ENCODE peak calls at places on chromosomes 11 and 22, in eight cellular contexts. J is endothelial cell of umbilical vein, B is colonic mucosa, L is iPS DF 6.9, F is pancreas, O is OCI-LY7, I is astrocyte of the spinal cord, A is kidney epithelial cell. G is an unnamed sample.

GRCh38 chr11:62133328-62134065 is 9.7 kb downstream of the INCENP start:
- DNase-seq in J (no peak), B (no peak), L (no peak), F (no peak), O (no peak), I (no peak), A (no peak), G (no peak)

GRCh38 chr11:62593434-62594044 is 2.2 kb upstream of the TUT1 start:
- DNase-seq in J (peak; percentile 73), B (peak; percentile 88), L (no peak), F (peak; percentile 75), O (peak; percentile 73), I (peak; percentile 65), A (no peak), G (peak; percentile 70)

GRCh38 chr22:39674536-39674935 is 104.0 kb downstream of the CACNA1I start:
- DNase-seq in J (no peak), B (no peak), L (no peak), F (no peak), O (no peak), I (no peak), A (peak; percentile 14), G (peak; percentile 26)

GRCh38 chr11:19635332-19635731 is 77.3 kb upstream of the NAV2 start:
- DNase-seq in J (no peak), B (no peak), L (no peak), F (no peak), O (no peak), I (no peak), A (no peak), G (no peak)

GRCh38 chr22:21790359-21790758 is 54.8 kb upstream of the YPEL1 start:
- DNase-seq in J (no peak), B (no peak), L (no peak), F (no peak), O (no peak), I (no peak), A (no peak), G (no peak)

GRCh38 chr11:119121811-119122124 is 388 bp downstream of the HINFP start:
- DNase-seq in J (no peak), B (no peak), L (no peak), F (no peak), O (no peak), I (no peak), A (no peak), G (no peak)

GRCh38 chr11:102564110-102564509 is 33.6 kb upstream of the MMP7 start:
- DNase-seq in J (peak; percentile 59), B (no peak), L (no peak), F (no peak), O (no peak), I (peak; percentile 84), A (peak; percentile 89), G (peak; percentile 88)

GRCh38 chr11:72741429-72741833 is 10.8 kb downstream of the ARAP1 start:
- DNase-seq in J (no peak), B (no peak), L (no peak), F (peak; percentile 43), O (peak; percentile 37), I (no peak), A (no peak), G (no peak)

GRCh38 chr11:33128739-33129138 is 32.5 kb downstream of the CSTF3 start:
- DNase-seq in J (no peak), B (no peak), L (no peak), F (no peak), O (no peak), I (no peak), A (no peak), G (no peak)

GRCh38 chr11:44740967-44741366 is 14.2 kb downstream of the TSPAN18 start:
- DNase-seq in J (peak; percentile 23), B (no peak), L (no peak), F (no peak), O (no peak), I (no peak), A (no peak), G (no peak)

GRCh38 chr11:79241205-79241604 is 199.6 kb downstream of the TENM4 start:
- DNase-seq in J (no peak), B (no peak), L (no peak), F (no peak), O (no peak), I (no peak), A (no peak), G (no peak)

GRCh38 chr11:1351278-1351937 is 38.3 kb upstream of the BRSK2 start:
- DNase-seq in J (no peak), B (no peak), L (no peak), F (no peak), O (no peak), I (no peak), A (no peak), G (no peak)

GRCh38 chr11:116207349-116207748 is 565.4 kb downstream of the BUD13 start:
- DNase-seq in J (no peak), B (no peak), L (no peak), F (no peak), O (no peak), I (no peak), A (no peak), G (no peak)

GRCh38 chr11:15148181-15148580 is 33.5 kb downstream of the INSC start:
- DNase-seq in J (no peak), B (no peak), L (no peak), F (no peak), O (no peak), I (peak; percentile 47), A (no peak), G (peak; percentile 56)

GRCh38 chr11:13328276-13328675 is 50.7 kb downstream of the BMAL1 start:
- DNase-seq in J (no peak), B (no peak), L (no peak), F (no peak), O (no peak), I (no peak), A (no peak), G (no peak)

GRCh38 chr11:73410627-73411026 is 34.4 kb downstream of the RELT start:
- DNase-seq in J (no peak), B (no peak), L (no peak), F (no peak), O (no peak), I (no peak), A (no peak), G (no peak)

DNA sequence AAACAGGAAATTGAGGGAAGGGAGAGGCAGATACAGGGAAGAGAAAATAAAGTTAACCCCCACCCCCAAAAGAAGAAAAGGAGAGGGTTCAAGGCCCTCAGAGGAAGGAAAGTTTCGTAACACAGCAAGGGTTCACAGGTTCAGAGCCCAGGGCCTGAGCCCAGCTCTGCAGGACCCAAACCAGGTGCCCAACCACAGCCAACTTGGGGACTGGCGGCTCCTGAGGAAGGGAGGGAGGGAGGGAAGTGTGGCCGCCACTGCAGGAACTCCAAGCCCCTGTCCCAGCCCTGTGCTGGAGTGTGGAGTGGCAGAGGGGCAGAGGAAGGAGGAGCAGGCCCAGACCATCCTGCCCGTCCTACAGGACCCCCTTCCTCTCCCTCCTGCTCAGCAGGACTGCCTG is 59.2 kb downstream of the ELFN2 start:
- DNase-seq in J (no peak), B (no peak), L (no peak), F (no peak), O (no peak), I (no peak), A (no peak), G (no peak)
- H3K4me3 ChIP-seq in J (no peak overlapping the region), B (no peak overlapping the region), L (no peak overlapping the region), F (no peak overlapping the region), O (no peak overlapping the region), I (no peak overlapping the region), A (no peak overlapping the region), G (no peak overlapping the region)

GRCh38 chr11:86952221-86952875 is 2.8 kb downstream of the FZD4 start:
- DNase-seq in J (peak; percentile 75), B (no peak), L (no peak), F (no peak), O (no peak), I (no peak), A (no peak), G (no peak)

GRCh38 chr11:86947541-86947940 is 7.7 kb downstream of the FZD4 start:
- DNase-seq in J (peak; percentile 69), B (no peak), L (no peak), F (no peak), O (no peak), I (no peak), A (no peak), G (peak; percentile 81)

GRCh38 chr11:86951706-86952105 is 3.5 kb downstream of the FZD4 start:
- DNase-seq in J (peak; percentile 58), B (no peak), L (no peak), F (no peak), O (no peak), I (no peak), A (no peak), G (no peak)

GRCh38 chr11:86949995-86950993 is 4.9 kb downstream of the FZD4 start:
- DNase-seq in J (peak; percentile 42), B (no peak), L (no peak), F (no peak), O (no peak), I (no peak), A (no peak), G (peak; percentile 77)

DNA sequence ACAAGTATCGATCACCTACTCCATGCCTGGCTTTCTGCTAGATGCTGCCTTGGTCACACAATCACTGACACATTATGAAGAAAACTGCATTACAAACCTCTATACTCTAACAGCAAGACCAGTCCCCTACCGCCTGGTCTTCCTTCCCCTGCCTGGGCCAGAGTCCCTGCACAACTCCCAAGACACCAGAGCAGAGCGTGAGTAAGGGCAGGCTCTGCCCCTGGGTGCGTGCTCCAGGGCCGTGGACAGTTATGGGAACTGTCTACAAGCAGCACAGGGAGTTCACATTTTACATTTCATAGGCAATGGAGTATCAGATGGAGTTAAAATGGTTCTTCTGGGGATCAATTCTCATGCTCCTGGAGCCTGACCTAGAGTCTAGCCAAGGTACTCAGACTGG is 6.5 kb downstream of the FZD4 start:
- DNase-seq in J (no peak), B (no peak), L (no peak), F (no peak), O (no peak), I (no peak), A (no peak), G (no peak)
- H3K4me3 ChIP-seq in J (no peak overlapping the region), B (no peak overlapping the region), L (no peak overlapping the region), F (no peak overlapping the region), O (no peak overlapping the region), I (no peak overlapping the region), A (no peak overlapping the region), G (no peak overlapping the region)

DNA sequence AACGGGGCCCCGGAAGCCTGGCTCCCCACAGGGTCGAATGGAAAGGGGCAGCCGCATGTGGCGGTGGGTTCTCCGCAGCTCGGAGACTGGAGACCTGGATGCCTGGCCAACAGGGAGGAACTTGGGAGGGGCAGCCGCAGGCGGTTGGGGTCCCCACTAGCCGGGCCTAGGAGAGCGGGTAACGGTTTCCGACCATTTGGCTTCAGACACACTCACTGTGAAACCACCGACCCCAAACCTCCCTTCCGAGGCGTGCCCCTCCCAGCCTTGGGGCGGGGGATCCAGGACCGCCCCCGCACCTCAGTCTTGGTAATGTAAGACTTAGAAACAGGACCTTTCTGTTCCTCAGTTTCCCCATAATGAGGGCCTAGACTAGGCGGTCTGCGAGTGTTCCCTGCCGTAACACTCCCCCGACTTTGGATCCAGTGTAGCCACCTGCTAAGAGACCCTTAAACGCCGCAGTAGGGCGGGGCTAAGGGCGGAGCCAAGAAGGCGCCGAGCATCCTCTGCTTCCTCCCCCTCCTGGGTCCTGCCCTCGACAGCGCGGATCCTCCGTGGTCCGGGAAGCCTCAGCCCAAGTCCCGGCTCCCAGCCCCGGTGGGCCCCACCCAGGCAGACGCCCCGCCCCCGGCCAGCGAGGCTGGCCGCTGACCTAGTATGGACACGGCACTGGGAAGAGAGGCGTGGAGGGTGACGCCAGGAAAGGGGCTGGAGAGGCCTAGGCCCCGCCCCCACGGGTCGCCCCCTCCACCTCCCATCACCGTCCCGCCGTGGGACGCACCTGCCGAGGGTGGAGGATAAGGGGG is 1.8 kb upstream of the RASGRP2 start:
- DNase-seq in J (peak; percentile 64), B (peak; percentile 60), L (no peak), F (peak; percentile 83), O (peak; percentile 90), I (peak; percentile 56), A (peak; percentile 10), G (peak; percentile 22)
- H3K4me3 ChIP-seq in J (peak overlapping the region; percentile 32), B (peak overlapping the region; percentile 36), L (peak overlapping the region; percentile 36), F (peak overlapping the region; percentile 32), O (peak overlapping the region; percentile 89), I (peak overlapping the region; percentile 24), A (no peak overlapping the region), G (peak overlapping the region; percentile 3)

GRCh38 chr22:38317995-38318715 is 922 bp upstream of the CSNK1E start:
- DNase-seq in J (peak; percentile 83), B (peak; percentile 91), L (no peak), F (no peak), O (no peak), I (peak; percentile 94), A (peak; percentile 78), G (peak; percentile 93)
- H3K4me3 ChIP-seq in J (no peak overlapping the region), B (peak overlapping the region; percentile 35), L (peak overlapping the region; percentile 76), F (peak overlapping the region; percentile 76), O (peak overlapping the region; percentile 72), I (peak overlapping the region; percentile 38), A (no peak overlapping the region), G (peak overlapping the region; percentile 38)

G was measured in IMR-90.